ENCODE peak calls at places on chromosomes 11 and 22, in five cellular contexts. One of them, this sample, is unnamed. For H3K4me1, the result is how much of the 10 kb centered on the place peaks cover.

GRCh38 chr11:107999759-108000455 is 8.8 kb upstream of the CUL5 start:
- DNase-seq in stomach: no peak
- DNase-seq in transverse colon: no peak
- DNase-seq in body of pancreas: peak
- DNase-seq in thyroid gland: no peak
- DNase-seq in this sample: no peak

GRCh38 chr11:95764267-95764898 is 25.2 kb downstream of the FAM76B start:
- DNase-seq in thyroid gland: no peak
- DNase-seq in body of pancreas: no peak
- DNase-seq in stomach: no peak
- DNase-seq in transverse colon: no peak
- DNase-seq in this sample: no peak

GRCh38 chr11:25741886-25742285 is 590.0 kb upstream of the ANO3 start:
- DNase-seq in thyroid gland: no peak
- DNase-seq in body of pancreas: no peak
- DNase-seq in transverse colon: no peak
- DNase-seq in stomach: no peak
- DNase-seq in this sample: no peak

GRCh38 chr11:131870305-131870704 is 499.9 kb downstream of the NTM start:
- DNase-seq in body of pancreas: no peak
- DNase-seq in transverse colon: no peak
- DNase-seq in thyroid gland: no peak
- DNase-seq in stomach: no peak
- DNase-seq in this sample: no peak

GRCh38 chr22:27637604-27638003 is 164.0 kb downstream of the MN1 start:
- DNase-seq in body of pancreas: no peak
- DNase-seq in transverse colon: no peak
- DNase-seq in stomach: no peak
- DNase-seq in thyroid gland: no peak
- DNase-seq in this sample: no peak

GRCh38 chr11:105429421-105429965 is 180.4 kb upstream of the GRIA4 start:
- DNase-seq in transverse colon: no peak
- DNase-seq in stomach: no peak
- DNase-seq in body of pancreas: no peak
- DNase-seq in thyroid gland: no peak
- DNase-seq in this sample: no peak

GRCh38 chr22:44394246-44395115 is 81.7 kb upstream of the SHISAL1 start:
- DNase-seq in transverse colon: no peak
- DNase-seq in stomach: no peak
- DNase-seq in body of pancreas: peak
- DNase-seq in thyroid gland: no peak
- DNase-seq in this sample: no peak

GRCh38 chr11:16365456-16366355 is 9.4 kb upstream of the SOX6 start:
- DNase-seq in thyroid gland: no peak
- DNase-seq in transverse colon: no peak
- DNase-seq in stomach: no peak
- DNase-seq in body of pancreas: no peak
- DNase-seq in this sample: no peak

GRCh38 chr22:32686354-32686753 is 115.2 kb upstream of the TIMP3 start:
- DNase-seq in transverse colon: no peak
- DNase-seq in stomach: no peak
- DNase-seq in thyroid gland: no peak
- DNase-seq in body of pancreas: no peak
- DNase-seq in this sample: no peak

GRCh38 chr11:83070878-83071640 is 638 bp downstream of the RAB30 start:
- DNase-seq in stomach: no peak
- DNase-seq in body of pancreas: peak
- DNase-seq in transverse colon: peak
- DNase-seq in thyroid gland: peak
- DNase-seq in this sample: peak

GRCh38 chr11:82733444-82734119 is at the start of gene FAM181B:
- DNase-seq in transverse colon: peak
- DNase-seq in thyroid gland: peak
- DNase-seq in body of pancreas: peak
- DNase-seq in stomach: peak
- DNase-seq in this sample: no peak

GRCh38 chr22:44151661-44152060 is 29.1 kb upstream of the PARVG start:
- DNase-seq in body of pancreas: no peak
- DNase-seq in thyroid gland: no peak
- DNase-seq in transverse colon: no peak
- DNase-seq in stomach: no peak
- DNase-seq in this sample: no peak

GRCh38 chr22:46613606-46613997 is 6.6 kb upstream of the GRAMD4 start:
- DNase-seq in body of pancreas: no peak
- DNase-seq in thyroid gland: no peak
- DNase-seq in stomach: no peak
- DNase-seq in transverse colon: peak
- DNase-seq in this sample: no peak

GRCh38 chr11:79957702-79958101 is 516.9 kb upstream of the TENM4 start:
- DNase-seq in transverse colon: peak
- DNase-seq in stomach: no peak
- DNase-seq in thyroid gland: no peak
- DNase-seq in body of pancreas: no peak
- DNase-seq in this sample: no peak

GRCh38 chr22:45656577-45656976 is 15.1 kb upstream of the ATXN10 start:
- DNase-seq in body of pancreas: no peak
- DNase-seq in transverse colon: no peak
- DNase-seq in stomach: no peak
- DNase-seq in thyroid gland: no peak
- DNase-seq in this sample: no peak

GRCh38 chr11:46036969-46037368 is 84.3 kb downstream of the PHF21A start:
- DNase-seq in transverse colon: no peak
- DNase-seq in thyroid gland: no peak
- DNase-seq in stomach: no peak
- DNase-seq in body of pancreas: no peak
- DNase-seq in this sample: no peak

GRCh38 chr11:77101043-77101537 is 1.6 kb upstream of the OMP start:
- DNase-seq in body of pancreas: no peak
- DNase-seq in transverse colon: no peak
- DNase-seq in thyroid gland: no peak
- DNase-seq in stomach: no peak
- DNase-seq in this sample: no peak

GRCh38 chr11:19344661-19345518 is 104.1 kb upstream of the E2F8 start:
- DNase-seq in body of pancreas: peak
- DNase-seq in transverse colon: peak
- DNase-seq in stomach: peak
- DNase-seq in thyroid gland: peak
- DNase-seq in this sample: no peak

GRCh38 chr11:125360066-125360465 is 136.0 kb downstream of the FEZ1 start:
- DNase-seq in thyroid gland: no peak
- DNase-seq in body of pancreas: no peak
- DNase-seq in stomach: no peak
- DNase-seq in transverse colon: no peak
- DNase-seq in this sample: no peak

GRCh38 chr22:32327066-32327465 is 30.6 kb upstream of the RFPL3 start:
- DNase-seq in stomach: peak
- DNase-seq in body of pancreas: no peak
- DNase-seq in thyroid gland: no peak
- DNase-seq in transverse colon: no peak
- DNase-seq in this sample: no peak

GRCh38 chr22:37454857-37455686 is 27.8 kb upstream of the ELFN2 start:
- DNase-seq in thyroid gland: peak
- DNase-seq in body of pancreas: peak
- DNase-seq in transverse colon: no peak
- DNase-seq in stomach: peak
- DNase-seq in this sample: no peak

GRCh38 chr11:20050551-20051333 is 109.5 kb downstream of the DBX1 start:
- DNase-seq in thyroid gland: peak
- DNase-seq in body of pancreas: no peak
- DNase-seq in transverse colon: no peak
- DNase-seq in stomach: no peak
- DNase-seq in this sample: peak

GRCh38 chr22:42080287-42080686 is 787 bp downstream of the SMDT1 start:
- DNase-seq in stomach: peak
- DNase-seq in thyroid gland: peak
- DNase-seq in transverse colon: peak
- DNase-seq in body of pancreas: peak
- DNase-seq in this sample: peak

GRCh38 chr11:34176980-34177319 is 71.5 kb downstream of the NAT10 start:
- DNase-seq in thyroid gland: no peak
- DNase-seq in body of pancreas: no peak
- DNase-seq in stomach: no peak
- DNase-seq in transverse colon: no peak
- DNase-seq in this sample: no peak

GRCh38 chr22:32323513-32324164 is 34.0 kb upstream of the RFPL3 start:
- DNase-seq in stomach: peak
- DNase-seq in body of pancreas: no peak
- DNase-seq in thyroid gland: no peak
- DNase-seq in transverse colon: no peak
- DNase-seq in this sample: no peak

GRCh38 chr22:31102441-31103081 is 4.8 kb downstream of the SELENOM start:
- DNase-seq in body of pancreas: peak
- DNase-seq in transverse colon: peak
- DNase-seq in stomach: peak
- DNase-seq in thyroid gland: peak
- DNase-seq in this sample: no peak

GRCh38 chr22:41725510-41726110 is 26.3 kb downstream of the MEI1 start:
- DNase-seq in stomach: no peak
- DNase-seq in transverse colon: no peak
- DNase-seq in body of pancreas: no peak
- DNase-seq in thyroid gland: no peak
- DNase-seq in this sample: no peak

DNA sequence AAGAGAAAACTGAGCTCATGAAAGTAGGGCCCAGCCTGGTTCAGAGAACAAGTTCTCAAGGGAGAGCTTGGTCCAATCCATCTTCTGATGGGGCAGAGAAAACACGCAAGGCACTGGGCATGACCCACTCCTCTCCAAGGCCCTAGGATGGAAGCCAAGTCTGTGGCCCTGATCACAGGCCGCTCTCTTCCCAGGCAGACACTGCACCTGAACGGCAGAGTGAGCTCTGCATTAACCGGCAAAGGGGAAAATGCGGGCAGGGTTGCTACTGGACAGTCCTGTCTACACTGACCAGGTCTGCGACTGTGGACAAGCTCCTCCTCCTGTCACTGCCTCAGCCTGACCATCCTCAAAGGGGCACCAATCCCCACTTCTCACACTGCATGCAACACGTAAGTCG is 49.3 kb downstream of the SGSM3 start:
- DNase-seq in transverse colon: no peak
- DNase-seq in thyroid gland: no peak
- DNase-seq in stomach: no peak
- DNase-seq in body of pancreas: no peak
- DNase-seq in this sample: no peak
- H3K4me1 ChIP-seq in transverse colon: under half
- H3K4me1 ChIP-seq in thyroid gland: under half
- H3K4me1 ChIP-seq in stomach: under half
- H3K4me1 ChIP-seq in body of pancreas: under half
- H3K4me1 ChIP-seq in this sample: under half

GRCh38 chr11:96798445-96798844 is 408.6 kb downstream of the JRKL start:
- DNase-seq in thyroid gland: no peak
- DNase-seq in transverse colon: no peak
- DNase-seq in body of pancreas: no peak
- DNase-seq in stomach: no peak
- DNase-seq in this sample: no peak

GRCh38 chr11:96794152-96794551 is 404.3 kb downstream of the JRKL start:
- DNase-seq in transverse colon: no peak
- DNase-seq in thyroid gland: no peak
- DNase-seq in stomach: no peak
- DNase-seq in body of pancreas: no peak
- DNase-seq in this sample: no peak
- TF ChIP-seq POLR2A in transverse colon: no peak
- TF ChIP-seq POLR2A in thyroid gland: no peak
- TF ChIP-seq POLR2A in stomach: no peak
- TF ChIP-seq POLR2A in body of pancreas: no peak
- TF ChIP-seq POLR2A in this sample: no peak

DNA sequence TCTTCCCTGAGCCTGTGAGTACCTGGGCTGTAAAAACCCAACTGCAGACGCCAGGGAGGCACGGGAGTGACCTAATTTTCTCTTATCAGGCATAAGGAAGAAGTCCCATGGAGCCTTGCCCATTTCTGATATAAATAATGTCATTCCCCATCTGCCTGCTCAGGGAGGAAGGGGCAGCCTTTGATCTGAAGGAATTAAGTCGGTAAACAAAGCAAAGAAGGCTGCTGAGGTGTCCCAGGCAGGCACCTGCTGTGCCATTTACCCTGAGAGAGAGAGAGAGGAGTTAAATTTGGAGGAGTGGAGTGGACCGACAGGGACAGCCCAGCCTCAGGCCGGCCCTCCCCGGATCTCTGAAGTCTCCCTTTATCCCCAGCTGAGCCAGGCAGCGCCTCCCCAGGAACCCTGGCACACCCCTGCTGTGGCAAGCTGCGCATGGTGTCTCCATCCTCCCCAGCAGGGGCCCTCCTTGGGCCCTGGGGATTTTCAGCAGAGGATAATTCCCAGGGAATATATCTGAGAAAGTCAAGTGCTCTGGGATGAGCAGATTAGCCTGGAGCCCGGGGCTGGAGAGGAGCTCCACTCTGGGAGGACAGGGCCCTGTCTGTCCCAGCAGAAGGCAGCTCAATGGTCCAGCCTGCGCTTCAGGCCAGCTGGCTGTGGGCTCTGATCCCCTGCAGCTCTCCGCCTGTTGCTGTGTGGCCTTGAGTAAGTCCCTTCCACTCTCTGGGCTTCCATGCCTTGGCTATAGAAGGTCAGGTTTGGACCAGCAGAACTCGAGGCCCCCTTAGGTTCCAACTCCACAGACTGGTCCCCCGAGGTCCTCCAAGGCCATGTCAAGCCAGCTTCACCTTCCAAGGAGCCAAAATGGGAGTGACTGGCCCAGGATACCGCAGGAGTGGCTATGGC is 17.5 kb upstream of the CABP7 start:
- DNase-seq in stomach: no peak
- DNase-seq in transverse colon: peak
- DNase-seq in body of pancreas: no peak
- DNase-seq in thyroid gland: peak
- DNase-seq in this sample: no peak
- H3K4me1 ChIP-seq in stomach: under half
- H3K4me1 ChIP-seq in transverse colon: under half
- H3K4me1 ChIP-seq in body of pancreas: under half
- H3K4me1 ChIP-seq in thyroid gland: under half
- H3K4me1 ChIP-seq in this sample: under half

DNA sequence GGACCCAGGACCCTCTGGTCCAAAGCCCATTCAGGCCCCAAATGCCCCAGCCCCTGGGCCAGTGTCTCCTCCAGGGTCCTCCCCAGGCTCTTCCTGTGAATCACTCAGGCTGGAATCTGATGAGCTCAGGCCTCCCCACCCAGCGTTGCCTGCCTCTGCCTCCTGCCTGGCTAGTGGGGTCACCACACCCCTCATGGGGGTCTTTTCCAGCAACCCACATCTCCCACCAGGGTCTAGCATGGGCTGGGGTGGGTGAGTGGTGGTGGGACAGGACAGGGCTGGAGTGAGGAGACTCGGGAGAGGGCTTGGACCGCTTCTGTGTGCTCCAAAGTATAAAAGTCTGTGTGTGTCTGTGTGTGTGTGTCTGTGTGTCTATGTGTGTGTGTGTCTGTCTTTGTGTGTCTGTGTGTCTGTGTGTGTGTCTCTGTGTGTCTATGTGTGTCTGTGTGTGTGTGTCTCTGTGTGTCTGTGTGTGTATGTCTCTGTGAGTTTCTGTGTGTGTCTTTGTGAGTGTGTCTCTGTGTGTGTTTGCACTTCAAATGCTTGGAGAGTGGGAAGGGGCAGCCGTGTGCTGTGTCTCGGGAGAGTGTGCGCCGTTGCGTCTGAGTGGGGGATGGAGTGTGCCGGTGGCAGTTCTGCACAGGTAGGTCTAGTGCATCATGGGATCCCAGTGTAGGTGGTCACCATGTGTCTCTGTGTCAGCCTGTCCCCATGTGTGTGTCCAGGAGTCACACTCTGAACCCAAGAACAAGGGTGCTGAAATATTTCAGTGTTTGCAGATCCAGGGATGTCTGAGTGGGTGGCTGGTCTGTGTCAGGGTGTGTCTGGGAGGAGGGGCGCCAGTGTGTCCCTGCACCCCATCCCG is 8.8 kb downstream of the RIN1 start:
- DNase-seq in thyroid gland: no peak
- DNase-seq in body of pancreas: no peak
- DNase-seq in stomach: no peak
- DNase-seq in transverse colon: no peak
- DNase-seq in this sample: no peak
- TF ChIP-seq POLR2A in thyroid gland: no peak
- TF ChIP-seq POLR2A in body of pancreas: no peak
- TF ChIP-seq POLR2A in stomach: no peak
- TF ChIP-seq POLR2A in transverse colon: no peak
- TF ChIP-seq POLR2A in this sample: no peak

This sample was measured in prostate gland.